ENCODE peak calls at places on chromosomes 7 and 10, in ten cellular contexts. A, E, O, F, G, H, W, D, P and C are unnamed samples.

GRCh38 chr7:39949980-39950472 is at the start of gene CDK13:
- DNase-seq in D (peak), W (peak), F (peak), H (peak), O (peak), G (peak), P (peak), A (peak), E (peak), C (peak)

GRCh38 chr10:47225186-47225927 is 74.6 kb upstream of the GDF10 start:
- DNase-seq in G (no peak), F (no peak), A (no peak), W (no peak), D (no peak), P (no peak), H (no peak), E (no peak), O (no peak), C (no peak)

GRCh38 chr7:33872870-33873269 is 32.5 kb upstream of the BMPER start:
- DNase-seq in E (no peak), D (no peak), F (no peak), G (no peak), W (no peak), O (no peak), H (no peak), A (no peak), P (no peak), C (no peak)

GRCh38 chr10:66925896-66926719 is at the start of gene LRRTM3:
- DNase-seq in G (peak), P (peak), E (peak), A (peak), D (no peak), F (peak), W (peak), H (peak), O (no peak), C (peak)

GRCh38 chr10:34494012-34494411 is 321.1 kb downstream of the PARD3 start:
- DNase-seq in O (no peak), F (no peak), P (no peak), E (no peak), H (no peak), W (no peak), G (peak), A (no peak), D (no peak), C (no peak)

GRCh38 chr10:3950676-3951275 is 165.8 kb upstream of the KLF6 start:
- DNase-seq in H (no peak), O (no peak), D (no peak), A (peak), G (no peak), E (no peak), W (no peak), P (no peak), F (no peak), C (no peak)

GRCh38 chr10:75176046-75176445 is 34.5 kb upstream of the VDAC2 start:
- DNase-seq in G (no peak), W (no peak), O (no peak), A (no peak), D (no peak), E (no peak), F (no peak), H (no peak), P (no peak), C (no peak)

GRCh38 chr7:19023477-19023876 is 94.0 kb downstream of the TWIST1 start:
- DNase-seq in E (no peak), W (no peak), D (no peak), A (no peak), H (no peak), P (no peak), O (no peak), F (no peak), G (no peak), C (no peak)

GRCh38 chr7:150564045-150564444 is 3.1 kb upstream of the GIMAP4 start:
- DNase-seq in W (no peak), A (no peak), E (no peak), O (no peak), D (no peak), H (no peak), F (no peak), G (no peak), P (no peak), C (no peak)

GRCh38 chr7:28013019-28013418 is 167.6 kb downstream of the JAZF1 start:
- DNase-seq in P (no peak), W (no peak), G (no peak), F (no peak), O (no peak), D (no peak), H (no peak), E (no peak), A (no peak), C (no peak)

GRCh38 chr10:122461367-122461728 is at the start of gene HTRA1:
- DNase-seq in E (peak), P (no peak), A (no peak), D (no peak), G (peak), H (peak), W (no peak), O (no peak), F (no peak), C (no peak)

GRCh38 chr10:78782441-78782840 is 286.3 kb upstream of the ZMIZ1 start:
- DNase-seq in D (no peak), A (no peak), P (no peak), E (no peak), F (no peak), H (no peak), G (no peak), O (no peak), W (no peak), C (no peak)

GRCh38 chr7:42843209-42843800 is 68.6 kb downstream of the C7orf25 start:
- DNase-seq in G (peak), O (no peak), D (no peak), P (peak), E (peak), W (peak), A (peak), F (peak), H (peak), C (peak)